ENCODE peak calls at places on chromosomes 7 and 10, in eight cellular contexts. R is vagina, D is stomach, W is IMR-90, I is body of pancreas, F is Peyer's patch, X is A549, S is HCT116. H is an unnamed sample.

GRCh38 chr7:130993671-130994365 is 259.8 kb upstream of the KLF14 start:
- DNase-seq in D (no peak), W (no peak), X (no peak), I (no peak), R (peak; percentile 85), F (no peak), S (no peak), H (no peak)

GRCh38 chr7:123692471-123692877 is 36.8 kb downstream of the LMOD2 start:
- DNase-seq in F (no peak), X (no peak), R (no peak), D (no peak), S (no peak), W (no peak), I (no peak), H (no peak)

GRCh38 chr10:34627741-34628140 is 187.4 kb downstream of the PARD3 start:
- DNase-seq in R (no peak), D (no peak), F (no peak), X (no peak), I (no peak), S (no peak), W (no peak), H (no peak)

GRCh38 chr7:135757719-135758411 is 9.3 kb upstream of the FAM180A start:
- DNase-seq in X (no peak), I (peak; percentile 22), W (peak; percentile 54), S (no peak), D (no peak), R (peak; percentile 88), F (no peak), H (peak; percentile 59)

GRCh38 chr10:7035111-7035761 is 375.6 kb downstream of the SFMBT2 start:
- DNase-seq in R (no peak), W (no peak), S (no peak), X (no peak), F (no peak), I (no peak), D (no peak), H (no peak)

GRCh38 chr7:156194813-156195212 is 382.6 kb upstream of the SHH start:
- DNase-seq in R (no peak), S (no peak), F (no peak), X (no peak), D (no peak), W (no peak), I (no peak), H (no peak)

GRCh38 chr7:64463636-64464375 is 99.1 kb downstream of the ZNF680 start:
- DNase-seq in I (peak; percentile 35), F (no peak), R (no peak), D (no peak), X (no peak), W (peak; percentile 4), S (no peak), H (peak; percentile 90)

GRCh38 chr10:19421664-19422063 is 373.1 kb downstream of the MALRD1 start:
- DNase-seq in I (no peak), R (no peak), W (no peak), D (no peak), S (no peak), F (no peak), X (no peak), H (no peak)

GRCh38 chr7:130831817-130832481 is 97.9 kb upstream of the KLF14 start:
- DNase-seq in X (peak; percentile 31), D (no peak), S (peak; percentile 41), R (no peak), I (no peak), W (peak; percentile 67), F (no peak), H (no peak)

GRCh38 chr10:28202941-28203352 is 99.9 kb downstream of the MPP7 start:
- DNase-seq in W (no peak), D (no peak), R (no peak), S (no peak), F (no peak), X (no peak), I (no peak), H (no peak)

GRCh38 chr10:103062854-103063642 is 130.0 kb downstream of the NT5C2 start:
- DNase-seq in I (no peak), R (no peak), W (no peak), F (no peak), S (no peak), X (no peak), D (no peak), H (no peak)

GRCh38 chr7:116899308-116899707 is 36.9 kb downstream of the CAPZA2 start:
- DNase-seq in R (no peak), X (no peak), S (no peak), W (no peak), F (no peak), I (no peak), D (no peak), H (no peak)

GRCh38 chr10:73991846-73992245 is 6.1 kb upstream of the VCL start:
- DNase-seq in R (peak; percentile 79), I (no peak), F (peak; percentile 49), S (no peak), W (no peak), D (peak; percentile 33), X (no peak), H (no peak)

DNA sequence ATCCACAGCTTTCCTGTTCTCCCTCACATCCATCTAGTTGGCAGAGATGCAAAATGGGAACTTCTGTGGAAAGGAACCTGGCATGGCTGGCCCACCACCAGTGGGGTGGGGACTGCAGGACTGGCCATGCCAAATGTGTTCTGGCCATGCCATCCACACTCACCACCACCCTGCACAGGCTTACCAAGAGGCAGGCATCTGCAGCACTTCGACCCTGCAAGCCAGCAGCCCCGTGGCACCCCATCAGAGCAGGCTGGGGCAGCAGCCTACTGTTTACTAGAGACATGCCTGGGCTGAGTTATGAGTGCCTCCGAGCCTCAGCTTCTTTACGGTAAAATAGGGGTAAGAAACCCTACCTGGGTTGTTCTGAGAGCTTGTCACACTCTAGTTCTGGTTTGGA is 313.1 kb downstream of the PLXNA4 start:
- DNase-seq in F (no peak), W (no peak), I (no peak), S (no peak), D (no peak), R (no peak), X (no peak), H (no peak)
- TF ChIP-seq POLR2A in F (no peak), W (no peak), I (no peak), S (no peak), D (no peak), R (no peak), X (no peak), H (no peak)

DNA sequence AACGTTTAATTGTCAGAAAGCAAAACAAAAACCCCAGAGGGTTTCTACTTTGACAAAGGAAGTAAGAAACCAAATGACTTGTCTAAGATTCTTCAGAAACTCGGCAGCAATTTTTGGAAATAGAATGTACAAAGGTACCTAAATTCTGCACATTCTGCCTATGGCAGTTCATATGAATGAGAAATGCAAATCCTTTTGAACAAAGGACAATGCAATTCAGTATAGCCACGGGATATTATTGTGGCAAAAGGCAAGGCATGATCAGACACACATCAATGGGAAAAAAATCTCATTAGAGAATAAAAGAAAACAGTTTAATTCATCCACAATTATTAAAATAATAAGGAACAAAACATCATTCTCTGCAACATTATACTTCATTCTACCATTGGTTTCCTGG is 93.4 kb downstream of the SEMA3C start:
- DNase-seq in X (no peak), F (no peak), D (no peak), R (no peak), W (no peak), I (no peak), S (no peak), H (no peak)
- H3K4me1 ChIP-seq in X (peaks cover 93% of the 10 kb centered on the region), F (peaks cover 19% of the 10 kb centered on the region), D (peaks cover 10% of the 10 kb centered on the region), R (peaks cover 25% of the 10 kb centered on the region), W (peaks cover 2% of the 10 kb centered on the region), I (peaks cover 7% of the 10 kb centered on the region), S (peaks cover 34% of the 10 kb centered on the region), H (peaks cover 29% of the 10 kb centered on the region)

GRCh38 chr10:50309342-50309741 is 58.0 kb upstream of the ASAH2 start:
- DNase-seq in I (no peak), W (no peak), S (no peak), X (no peak), F (no peak), R (no peak), D (no peak), H (no peak)

GRCh38 chr10:50299948-50300669 is 48.8 kb upstream of the ASAH2 start:
- DNase-seq in W (no peak), X (no peak), S (no peak), R (no peak), I (no peak), D (no peak), F (no peak), H (no peak)

DNA sequence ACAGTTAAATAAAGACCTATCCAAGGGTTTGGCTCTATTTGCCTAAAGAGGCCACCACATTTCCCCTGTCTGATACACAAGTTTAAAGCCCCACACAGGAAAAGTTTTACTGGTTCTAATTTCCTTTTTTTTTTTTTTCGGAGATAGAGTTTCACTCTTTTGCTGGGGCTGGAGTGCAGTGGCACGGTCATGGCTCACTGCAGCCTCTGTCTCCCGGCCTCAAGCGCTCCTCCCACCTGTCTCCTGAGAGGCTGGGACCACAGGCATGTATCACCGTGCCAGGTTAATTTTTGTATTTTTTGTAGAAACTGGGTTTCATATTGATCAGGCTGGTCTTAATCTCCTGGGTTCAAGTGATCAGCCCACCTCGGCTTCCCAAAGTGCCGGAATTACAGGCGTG is 53.3 kb upstream of the ASAH2 start:
- DNase-seq in W (no peak), I (no peak), F (no peak), X (no peak), R (no peak), S (no peak), D (no peak), H (no peak)
- TF ChIP-seq POLR2A in W (no peak), I (no peak), F (no peak), X (no peak), R (no peak), S (no peak), D (no peak), H (no peak)

GRCh38 chr7:151431281-151431767 is 8.6 kb downstream of the CRYGN start:
- DNase-seq in F (no peak), R (no peak), D (no peak), W (no peak), I (no peak), X (no peak), S (no peak), H (no peak)

GRCh38 chr7:151430391-151431205 is 9.3 kb downstream of the CRYGN start:
- DNase-seq in F (no peak), D (no peak), I (no peak), W (no peak), R (no peak), X (no peak), S (no peak), H (no peak)

GRCh38 chr7:151432658-151433521 is 7.1 kb downstream of the CRYGN start:
- DNase-seq in D (no peak), W (no peak), F (no peak), R (no peak), I (no peak), S (no peak), X (peak; percentile 49), H (no peak)

GRCh38 chr7:151433721-151434400 is 6.1 kb downstream of the CRYGN start:
- DNase-seq in W (no peak), I (no peak), D (no peak), X (no peak), F (no peak), R (no peak), S (no peak), H (no peak)

DNA sequence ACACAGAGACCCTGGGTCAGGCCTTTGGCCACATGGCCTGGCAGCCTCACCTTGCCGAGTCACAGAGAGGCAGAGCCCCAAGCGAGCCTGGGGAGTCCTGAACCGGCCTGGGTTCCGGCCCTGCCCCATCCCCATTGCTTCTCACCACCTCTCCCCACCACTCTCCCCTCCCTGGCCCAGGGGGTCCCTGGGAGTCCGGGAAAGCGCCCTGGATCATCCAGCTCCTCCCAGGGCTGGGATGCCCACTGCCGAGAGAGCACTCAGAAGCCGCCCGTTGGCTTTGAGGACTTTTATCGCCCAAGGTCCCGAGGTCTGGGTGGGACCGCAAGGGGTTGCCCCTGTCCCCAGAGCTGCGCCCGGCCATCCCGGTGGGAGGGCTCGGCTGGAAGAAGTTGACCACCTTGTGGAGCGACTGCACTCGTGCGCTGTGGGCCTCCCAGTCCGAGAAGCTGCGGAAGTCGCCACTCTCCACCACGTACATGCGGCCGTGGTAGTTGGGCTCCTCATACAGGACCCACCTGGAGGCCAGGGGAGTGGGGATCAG is 8.1 kb downstream of the CRYGN start:
- DNase-seq in W (no peak), I (no peak), R (no peak), S (no peak), D (no peak), X (no peak), F (no peak), H (no peak)
- H3K4me1 ChIP-seq in W (peaks cover 30% of the 10 kb centered on the region), I (peaks cover 23% of the 10 kb centered on the region), R (peaks cover 55% of the 10 kb centered on the region), S (peaks cover 44% of the 10 kb centered on the region), D (peaks cover 30% of the 10 kb centered on the region), X (peaks cover 34% of the 10 kb centered on the region), F (peaks cover 6% of the 10 kb centered on the region), H (no peaks in the 10 kb centered on the region)

H was measured in heart left ventricle.